ENCODE peak calls at places on chromosomes 4 and X, in nine cellular contexts. P is activated gamma-delta T cell treated with Interleukin-2 at 50 U/mL for 16 hours; W is activated CD8-positive, alpha-beta memory T cell treated with anti-CD3 and anti-CD28 coated beads for 1 hour; A is CD4-positive, alpha-beta memory T cell; X is upper lobe of right lung; S is left cardiac atrium; I is stimulated activated CD4-positive, alpha-beta T cell treated with anti-CD3 and anti-CD28 coated beads, Interleukin-15, amount 100 ng/mL, for 1 hour; R is GM03348; Z is left ventricle myocardium inferior. G is an unnamed sample.

GRCh38 chr4:10421344-10422055 is 35.7 kb downstream of the ZNF518B start:
- DNase-seq in P (no peak), W (no peak), A (no peak), X (no peak), S (no peak), I (no peak), R (no peak), Z (no peak), G (no peak)

GRCh38 chr4:69194166-69194565 is 20.4 kb downstream of the UGT2B11 start:
- DNase-seq in P (no peak), W (no peak), A (no peak), X (no peak), S (no peak), I (no peak), R (no peak), Z (no peak), G (no peak)

GRCh38 chr4:156228706-156229105 is 275.0 kb upstream of the CTSO start:
- DNase-seq in P (no peak), W (no peak), A (no peak), X (no peak), S (no peak), I (no peak), R (no peak), Z (no peak), G (no peak)

GRCh38 chrX:63428348-63428747 is 77.2 kb upstream of the SPIN4 start:
- DNase-seq in P (no peak), W (no peak), A (no peak), X (no peak), S (no peak), I (no peak), R (no peak), Z (no peak), G (no peak)

GRCh38 chr4:145530662-145531061 is 49.0 kb downstream of the SMAD1 start:
- DNase-seq in P (no peak), W (no peak), A (no peak), X (no peak), S (no peak), I (no peak), R (no peak), Z (no peak), G (no peak)

GRCh38 chr4:123444298-123444731 is 47.7 kb downstream of the SPRY1 start:
- DNase-seq in P (peak), W (no peak), A (no peak), X (peak), S (peak), I (no peak), R (peak), Z (peak), G (peak)

GRCh38 chrX:26789751-26790150 is 573.8 kb downstream of the MAGEB5 start:
- DNase-seq in P (no peak), W (no peak), A (no peak), X (no peak), S (no peak), I (no peak), R (no peak), Z (no peak), G (no peak)

GRCh38 chr4:68324509-68325262 is 25.2 kb downstream of the YTHDC1 start:
- DNase-seq in P (no peak), W (no peak), A (no peak), X (no peak), S (no peak), I (no peak), R (no peak), Z (no peak), G (no peak)

GRCh38 chr4:102308032-102308799 is 37.1 kb downstream of the SLC39A8 start:
- DNase-seq in P (no peak), W (no peak), A (no peak), X (no peak), S (no peak), I (no peak), R (no peak), Z (no peak), G (peak)

GRCh38 chr4:189046642-189047041 is 894.0 kb upstream of the FRG1 start:
- DNase-seq in P (no peak), W (no peak), A (no peak), X (no peak), S (no peak), I (no peak), R (no peak), Z (no peak), G (no peak)

GRCh38 chrX:117851025-117851424 is 265.6 kb downstream of the KLHL13 start:
- DNase-seq in P (no peak), W (no peak), A (no peak), X (no peak), S (no peak), I (no peak), R (no peak), Z (no peak), G (no peak)

GRCh38 chr4:165378763-165379631 is at the start of gene CPE:
- DNase-seq in P (peak), W (peak), A (peak), X (peak), S (peak), I (peak), R (peak), Z (peak), G (peak)

GRCh38 chr4:54487491-54487890 is 170.3 kb upstream of the KIT start:
- DNase-seq in P (no peak), W (no peak), A (no peak), X (no peak), S (no peak), I (no peak), R (no peak), Z (no peak), G (no peak)

GRCh38 chrX:125709074-125709473 is 389.4 kb downstream of the TEX13C start:
- DNase-seq in P (no peak), W (no peak), A (no peak), X (peak), S (no peak), I (no peak), R (no peak), Z (no peak), G (no peak)

GRCh38 chr4:126616795-126617194 is 1016.0 kb upstream of the INTU start:
- DNase-seq in P (no peak), W (no peak), A (no peak), X (no peak), S (no peak), I (no peak), R (no peak), Z (no peak), G (no peak)

GRCh38 chrX:68932611-68933010 is 103.8 kb downstream of the EFNB1 start:
- DNase-seq in P (no peak), W (no peak), A (no peak), X (no peak), S (no peak), I (no peak), R (peak), Z (peak), G (no peak)

GRCh38 chr4:126595643-126596042 is 1037.1 kb upstream of the INTU start:
- DNase-seq in P (no peak), W (no peak), A (no peak), X (no peak), S (no peak), I (no peak), R (no peak), Z (no peak), G (no peak)

GRCh38 chr4:31246856-31247255 is 526.7 kb downstream of the PCDH7 start:
- DNase-seq in P (no peak), W (no peak), A (no peak), X (no peak), S (no peak), I (no peak), R (no peak), Z (no peak), G (no peak)

GRCh38 chrX:71910526-71911022 is at the start of gene NHSL2:
- DNase-seq in P (no peak), W (no peak), A (no peak), X (no peak), S (peak), I (peak), R (peak), Z (peak), G (no peak)

GRCh38 chr4:186200436-186201409 is 9.4 kb downstream of the CYP4V2 start:
- DNase-seq in P (no peak), W (no peak), A (no peak), X (no peak), S (no peak), I (no peak), R (no peak), Z (no peak), G (no peak)

GRCh38 chr4:139884438-139884837 is 218.8 kb downstream of the MGST2 start:
- DNase-seq in P (no peak), W (no peak), A (no peak), X (no peak), S (no peak), I (no peak), R (no peak), Z (no peak), G (no peak)

GRCh38 chrX:122113376-122113775 is 1066.0 kb downstream of the GLUD2 start:
- DNase-seq in P (no peak), W (no peak), A (no peak), X (no peak), S (no peak), I (no peak), R (no peak), Z (no peak), G (no peak)

GRCh38 chr4:111678466-111678865 is 466.8 kb upstream of the FAM241A start:
- DNase-seq in P (no peak), W (no peak), A (no peak), X (no peak), S (no peak), I (no peak), R (peak), Z (no peak), G (no peak)

GRCh38 chr4:76799139-76799538 is 98.8 kb downstream of the SOWAHB start:
- DNase-seq in P (no peak), W (no peak), A (no peak), X (no peak), S (no peak), I (no peak), R (no peak), Z (no peak), G (no peak)

GRCh38 chr4:38581708-38582107 is 82.3 kb upstream of the KLF3 start:
- DNase-seq in P (no peak), W (no peak), A (no peak), X (no peak), S (no peak), I (no peak), R (no peak), Z (no peak), G (no peak)

GRCh38 chr4:139986108-139986507 is 167.9 kb downstream of the MAML3 start:
- DNase-seq in P (no peak), W (no peak), A (no peak), X (no peak), S (no peak), I (no peak), R (no peak), Z (no peak), G (no peak)

GRCh38 chrX:11429543-11430085 is 136.4 kb downstream of the AMELX start:
- DNase-seq in P (no peak), W (no peak), A (no peak), X (no peak), S (no peak), I (no peak), R (no peak), Z (no peak), G (no peak)

GRCh38 chrX:43898406-43898805 is 16.2 kb upstream of the MAOB start:
- DNase-seq in P (no peak), W (no peak), A (no peak), X (no peak), S (no peak), I (no peak), R (no peak), Z (no peak), G (no peak)

GRCh38 chrX:48864210-48864609 is 28.8 kb upstream of the PCSK1N start:
- DNase-seq in P (no peak), W (no peak), A (no peak), X (no peak), S (no peak), I (no peak), R (peak), Z (no peak), G (peak)

GRCh38 chr4:41143721-41144379 is 70.5 kb downstream of the APBB2 start:
- DNase-seq in P (no peak), W (no peak), A (no peak), X (no peak), S (no peak), I (no peak), R (peak), Z (no peak), G (no peak)

GRCh38 chr4:74042681-74043080 is 4.2 kb upstream of the CXCL3 start:
- DNase-seq in P (no peak), W (no peak), A (no peak), X (no peak), S (no peak), I (no peak), R (no peak), Z (no peak), G (peak)

GRCh38 chr4:31366041-31366440 is 645.9 kb downstream of the PCDH7 start:
- DNase-seq in P (no peak), W (no peak), A (no peak), X (no peak), S (no peak), I (no peak), R (peak), Z (no peak), G (no peak)